ENCODE peak calls at places on chromosome 15, in five cellular contexts. Y is H54, S is cardiac muscle cell, C is cardiac fibroblast, B is T1000. L is an unnamed sample.

GRCh38 chr15:36914466-36914865 is 185.9 kb downstream of the MEIS2 start:
- DNase-seq in Y (no peak), S (no peak), C (peak; percentile 89), B (no peak), L (no peak)

GRCh38 chr15:59260090-59260489 is 53.4 kb downstream of the LDHAL6B start:
- DNase-seq in Y (no peak), S (no peak), C (no peak), B (no peak), L (no peak)

GRCh38 chr15:65903296-65904073 is 34.2 kb downstream of the RAB11A start:
- DNase-seq in Y (no peak), S (peak; percentile 47), C (peak; percentile 57), B (no peak), L (no peak)

GRCh38 chr15:63502137-63502801 is 2.1 kb upstream of the USP3 start:
- DNase-seq in Y (no peak), S (no peak), C (peak; percentile 78), B (no peak), L (no peak)

GRCh38 chr15:67840747-67841634 is 1.1 kb upstream of the RNU6-1 start:
- DNase-seq in Y (no peak), S (peak; percentile 50), C (peak; percentile 48), B (no peak), L (no peak)

GRCh38 chr15:101003706-101004105 is 84.5 kb downstream of the LRRK1 start:
- DNase-seq in Y (no peak), S (no peak), C (no peak), B (no peak), L (no peak)

GRCh38 chr15:55267401-55268053 is 22.1 kb downstream of the RAB27A start:
- DNase-seq in Y (no peak), S (no peak), C (peak; percentile 40), B (no peak), L (no peak)

GRCh38 chr15:81809543-81809942 is 236.3 kb downstream of the MEX3B start:
- DNase-seq in Y (no peak), S (peak; percentile 40), C (peak; percentile 5), B (no peak), L (no peak)

GRCh38 chr15:42137461-42138261 is 18.8 kb downstream of the PLA2G4F start:
- DNase-seq in Y (no peak), S (peak; percentile 67), C (peak; percentile 68), B (no peak), L (peak; percentile 2)

GRCh38 chr15:58530056-58530590 is 98.3 kb downstream of the LIPC start:
- DNase-seq in Y (no peak), S (no peak), C (no peak), B (no peak), L (no peak)

GRCh38 chr15:29056839-29057450 is 171.2 kb downstream of the APBA2 start:
- DNase-seq in Y (no peak), S (no peak), C (no peak), B (no peak), L (no peak)

GRCh38 chr15:31871159-31871886 is 159.0 kb upstream of the CHRNA7 start:
- DNase-seq in Y (no peak), S (no peak), C (no peak), B (no peak), L (no peak)

GRCh38 chr15:38260077-38260476 is 7.4 kb downstream of the SPRED1 start:
- DNase-seq in Y (no peak), S (no peak), C (peak; percentile 41), B (no peak), L (no peak)

GRCh38 chr15:51093865-51094605 is 671 bp downstream of the TNFAIP8L3 start:
- DNase-seq in Y (peak; percentile 27), S (peak; percentile 32), C (peak; percentile 66), B (no peak), L (no peak)

GRCh38 chr15:100903191-100903590 is 16.0 kb upstream of the LRRK1 start:
- DNase-seq in Y (no peak), S (no peak), C (peak; percentile 30), B (no peak), L (no peak)

GRCh38 chr15:92693922-92694331 is 38.4 kb upstream of the FAM174B start:
- DNase-seq in Y (peak; percentile 30), S (peak; percentile 64), C (peak; percentile 40), B (no peak), L (no peak)

GRCh38 chr15:83991163-83991562 is 244.4 kb upstream of the GOLGA6L4 start:
- DNase-seq in Y (no peak), S (no peak), C (no peak), B (no peak), L (no peak)

GRCh38 chr15:47773163-47773562 is 55.9 kb downstream of the SEMA6D start:
- DNase-seq in Y (no peak), S (no peak), C (no peak), B (no peak), L (no peak)

GRCh38 chr15:97652700-97653167 is 307.8 kb upstream of the ARRDC4 start:
- DNase-seq in Y (no peak), S (peak; percentile 68), C (no peak), B (no peak), L (no peak)

GRCh38 chr15:78351539-78351938 is 11.4 kb downstream of the CRABP1 start:
- DNase-seq in Y (no peak), S (no peak), C (no peak), B (no peak), L (no peak)

GRCh38 chr15:78224024-78224413 is 10.3 kb downstream of the ACSBG1 start:
- DNase-seq in Y (no peak), S (no peak), C (peak; percentile 31), B (no peak), L (no peak)

GRCh38 chr15:78739996-78740903 is 71.0 kb downstream of the ADAMTS7 start:
- DNase-seq in Y (no peak), S (peak; percentile 86), C (peak; percentile 42), B (no peak), L (no peak)

L was measured in BJ.